ENCODE peak calls at places on chromosomes 11 and 22, in ten cellular contexts. Z is pancreas, E is epithelial cell of esophagus, S is mucosa of descending colon, F is cardiac fibroblast, G is astrocyte of the spinal cord, N is transverse colon, M is BJ, K is lung, D is GM12865. L is an unnamed sample.

GRCh38 chr11:116563028-116563712 is 209.6 kb downstream of the BUD13 start:
- DNase-seq in Z (peak), D (no peak), G (peak), S (peak), N (no peak), M (no peak), K (peak), F (peak), E (no peak), L (no peak)

GRCh38 chr22:36761553-36762240 is 14.2 kb downstream of the IFT27 start:
- DNase-seq in G (no peak), S (no peak), F (no peak), E (no peak), K (no peak), Z (no peak), D (no peak), M (no peak), N (no peak), L (no peak)

GRCh38 chr11:24295360-24295759 is 201.5 kb upstream of the LUZP2 start:
- DNase-seq in M (no peak), E (no peak), D (peak), Z (no peak), N (no peak), G (no peak), S (no peak), K (no peak), F (no peak), L (no peak)

GRCh38 chr11:63667993-63668392 is 3.2 kb downstream of the ATL3 start:
- DNase-seq in D (no peak), M (peak), F (peak), Z (no peak), N (no peak), K (no peak), E (peak), S (no peak), G (peak), L (peak)

GRCh38 chr22:23804781-23805291 is 18.1 kb downstream of the SMARCB1 start:
- DNase-seq in Z (no peak), K (no peak), M (no peak), F (peak), G (no peak), S (no peak), E (no peak), D (no peak), N (no peak), L (no peak)

GRCh38 chr22:24117942-24118341 is 63.3 kb upstream of the SUSD2 start:
- DNase-seq in K (no peak), E (no peak), M (no peak), N (no peak), Z (no peak), F (no peak), S (no peak), D (no peak), G (no peak), L (no peak)

GRCh38 chr11:27296406-27296994 is 66.5 kb downstream of the CCDC34 start:
- DNase-seq in G (peak), M (no peak), F (peak), D (peak), S (peak), N (no peak), Z (no peak), K (no peak), E (peak), L (no peak)

GRCh38 chr11:2860636-2861035 is 24.9 kb downstream of the CDKN1C start:
- DNase-seq in G (peak), D (peak), E (peak), Z (peak), F (peak), N (peak), M (no peak), K (no peak), S (peak), L (peak)

GRCh38 chr11:125348704-125349635 is 147.1 kb downstream of the FEZ1 start:
- DNase-seq in K (no peak), G (peak), F (peak), D (peak), M (no peak), E (peak), N (peak), S (peak), Z (peak), L (no peak)

GRCh38 chr11:33266418-33267215 is 9.4 kb downstream of the HIPK3 start:
- DNase-seq in D (no peak), F (peak), M (no peak), S (no peak), Z (no peak), G (peak), K (no peak), E (no peak), N (no peak), L (no peak)

GRCh38 chr22:20844055-20845037 is 14.3 kb downstream of the PI4KA start:
- DNase-seq in M (no peak), Z (no peak), G (no peak), E (no peak), F (no peak), D (no peak), S (no peak), K (no peak), N (no peak), L (no peak)

GRCh38 chr11:114163231-114163631 is 103.7 kb downstream of the ZBTB16 start:
- DNase-seq in N (no peak), K (no peak), D (no peak), Z (no peak), G (no peak), M (no peak), E (peak), S (no peak), F (peak), L (peak)

GRCh38 chr22:44412136-44412731 is 85.8 kb downstream of the RTL6 start:
- DNase-seq in N (no peak), F (no peak), K (no peak), S (no peak), M (no peak), G (no peak), Z (no peak), E (no peak), D (no peak), L (no peak)

GRCh38 chr22:30247561-30247960 is 1.0 kb upstream of the LIF start:
- DNase-seq in D (no peak), N (no peak), M (no peak), E (no peak), S (no peak), F (no peak), K (no peak), G (no peak), Z (no peak), L (no peak)

GRCh38 chr11:58776891-58777451 is 45.2 kb upstream of the GLYAT start:
- DNase-seq in Z (no peak), D (no peak), G (no peak), F (no peak), K (no peak), N (no peak), M (no peak), E (no peak), S (peak), L (no peak)

GRCh38 chr11:115247404-115247803 is 256.8 kb downstream of the CADM1 start:
- DNase-seq in D (no peak), F (no peak), G (peak), N (no peak), S (no peak), M (peak), K (no peak), Z (no peak), E (no peak), L (no peak)

GRCh38 chr11:44524751-44525171 is 40.7 kb upstream of the CD82 start:
- DNase-seq in S (no peak), G (peak), K (no peak), F (peak), Z (no peak), N (no peak), D (no peak), E (no peak), M (no peak), L (no peak)

GRCh38 chr11:27414644-27415043 is 51.6 kb upstream of the CCDC34 start:
- DNase-seq in F (no peak), K (no peak), E (no peak), M (no peak), S (no peak), D (no peak), G (no peak), Z (no peak), N (no peak), L (no peak)

GRCh38 chr11:121508449-121508848 is 55.7 kb upstream of the SORL1-AS1 start:
- DNase-seq in Z (no peak), S (no peak), M (no peak), E (no peak), D (no peak), K (no peak), N (no peak), G (no peak), F (no peak), L (no peak)

GRCh38 chr11:36037031-36037430 is 93.2 kb downstream of the LDLRAD3 start:
- DNase-seq in M (no peak), K (no peak), E (peak), S (no peak), G (peak), N (no peak), F (peak), Z (peak), D (no peak), L (peak)

GRCh38 chr22:36562261-36562835 is 33.4 kb upstream of the EIF3D start:
- DNase-seq in N (no peak), E (peak), D (no peak), K (no peak), G (peak), Z (no peak), S (no peak), M (no peak), F (peak), L (peak)

GRCh38 chr11:76669901-76670474 is 559 bp downstream of the LRRC32 start:
- DNase-seq in K (no peak), E (no peak), D (no peak), S (peak), G (peak), F (peak), Z (no peak), M (peak), N (no peak), L (peak)

GRCh38 chr11:46497498-46497897 is 96.3 kb downstream of the AMBRA1 start:
- DNase-seq in K (no peak), M (no peak), G (no peak), S (no peak), D (no peak), E (no peak), N (no peak), Z (no peak), F (no peak), L (no peak)

GRCh38 chr22:42500836-42501179 is 18.8 kb downstream of the RRP7A start:
- DNase-seq in E (no peak), M (no peak), D (no peak), K (no peak), G (no peak), F (no peak), Z (no peak), N (no peak), S (peak), L (no peak)
- H3K4me3 ChIP-seq in E (peak), M (peak), D (peak), K (no peak), G (peak), F (peak), Z (peak), N (peak), S (no peak), L (peak)

DNA sequence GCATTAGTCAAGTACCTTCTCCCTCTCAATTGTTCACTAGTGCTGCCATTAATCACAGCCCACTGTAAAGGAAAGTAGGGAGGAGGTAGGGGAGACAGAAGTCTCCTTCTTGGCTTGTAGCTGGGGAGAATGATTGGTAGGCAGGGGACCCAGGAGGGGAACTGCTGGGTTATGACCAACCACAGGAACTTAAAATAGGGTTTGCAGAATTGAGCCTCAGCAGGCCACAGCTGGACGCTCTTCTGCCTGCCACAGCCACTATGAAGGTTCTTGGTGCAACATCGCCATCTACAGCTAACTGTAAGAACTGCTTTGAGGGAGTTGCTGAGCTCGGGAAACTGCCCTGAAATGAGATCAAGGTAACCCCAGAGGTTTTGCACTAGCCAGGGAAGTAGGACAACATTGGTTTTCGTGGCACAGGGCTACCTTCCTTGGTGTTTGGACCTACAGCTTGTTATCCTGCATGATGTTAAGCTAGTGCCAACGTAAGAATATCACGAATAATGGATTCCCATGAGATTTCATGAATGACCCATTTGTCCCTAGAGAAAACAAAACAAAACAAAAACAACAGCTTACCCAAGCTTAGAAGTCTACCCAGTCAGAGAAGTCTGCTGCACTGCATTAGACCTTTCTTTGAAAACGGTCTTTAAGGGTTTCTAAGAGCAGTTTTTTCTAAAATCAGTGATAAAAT is 787.1 kb upstream of the API5 start:
- DNase-seq in D (peak), S (peak), M (peak), K (peak), F (peak), G (peak), E (peak), Z (peak), N (peak), L (peak)
- TF ChIP-seq CTCF in D (peak), S (peak), M (peak), K (peak), F (peak), G (peak), E (peak), Z (peak), N (peak), L (peak)

DNA sequence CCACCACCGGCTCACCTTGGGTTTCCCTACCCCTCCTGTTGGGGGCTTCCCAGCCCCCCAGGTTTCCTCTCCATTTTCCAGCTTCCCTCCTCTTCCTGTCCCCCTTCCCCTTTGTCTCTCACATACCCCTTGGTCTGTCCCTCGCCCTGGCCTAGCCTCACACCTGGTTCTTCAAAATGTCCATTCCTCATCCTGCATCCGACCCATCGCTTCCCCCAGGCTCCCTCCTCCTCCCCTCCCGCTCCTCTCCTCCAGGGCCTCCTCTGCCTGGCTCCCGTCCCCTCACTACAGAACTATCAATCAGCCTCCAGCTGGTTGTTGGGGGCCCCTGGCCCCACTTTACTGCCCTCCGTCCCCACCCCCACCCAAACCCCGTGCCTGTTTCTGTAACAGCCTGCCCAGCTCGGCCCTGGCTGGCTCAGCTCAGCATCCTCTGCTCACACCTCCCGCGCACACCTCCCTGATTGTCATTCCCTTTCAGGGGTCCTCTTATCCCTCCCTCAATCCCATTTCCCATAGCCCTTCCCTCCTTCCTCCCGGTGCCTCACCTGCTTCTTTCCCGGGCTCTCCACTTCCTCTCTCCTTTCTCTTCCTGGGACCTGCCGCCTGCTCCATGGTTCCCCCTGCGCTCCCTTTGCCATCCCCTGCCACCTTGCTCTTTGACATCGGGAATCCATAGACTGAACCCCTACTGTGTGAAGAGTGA is 1.3 kb downstream of the CNIH2 start:
- DNase-seq in N (no peak), K (no peak), E (no peak), Z (no peak), G (no peak), F (no peak), S (no peak), M (no peak), D (no peak), L (no peak)
- H3K4me3 ChIP-seq in N (no peak), K (no peak), E (no peak), Z (no peak), G (no peak), F (no peak), S (no peak), M (no peak), D (no peak), L (no peak)

DNA sequence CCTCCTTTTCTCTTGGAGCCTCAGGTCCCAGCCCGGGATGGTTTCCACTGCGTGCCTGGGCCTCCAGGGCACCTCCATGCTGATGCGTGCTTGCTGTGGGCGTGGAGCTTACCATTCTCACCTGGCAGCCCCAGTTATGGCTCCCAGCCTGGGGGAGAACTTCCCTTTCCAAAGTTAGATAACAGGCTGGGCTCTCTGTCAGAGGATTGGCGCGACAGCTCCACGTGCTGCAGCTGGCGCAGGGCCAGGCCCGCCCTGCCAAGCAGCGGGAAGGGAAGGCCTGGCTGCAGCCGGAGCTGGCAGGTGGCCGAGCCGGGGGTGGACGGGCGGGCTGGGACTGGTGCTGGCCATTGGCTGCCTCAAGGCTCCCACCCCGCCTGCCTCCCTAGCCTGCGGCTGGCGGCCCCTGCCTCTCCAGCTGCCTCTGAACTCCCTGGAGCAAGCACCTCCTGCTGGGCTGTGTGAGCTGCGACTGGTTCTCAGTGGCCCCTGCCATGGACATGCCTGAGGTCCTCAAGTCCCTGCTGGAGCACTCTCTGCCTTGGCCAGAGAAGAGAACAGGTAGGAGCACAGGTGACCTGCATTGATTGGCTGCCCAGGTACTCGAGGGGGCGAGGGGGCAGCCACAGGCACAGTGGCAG is 14.6 kb upstream of the TEF start:
- DNase-seq in G (peak), F (peak), M (peak), K (peak), D (no peak), Z (peak), E (peak), S (peak), N (peak), L (peak)
- TF ChIP-seq CTCF in G (peak), F (peak), M (peak), K (no peak), D (no peak), Z (no peak), E (peak), S (no peak), N (peak), L (peak)

DNA sequence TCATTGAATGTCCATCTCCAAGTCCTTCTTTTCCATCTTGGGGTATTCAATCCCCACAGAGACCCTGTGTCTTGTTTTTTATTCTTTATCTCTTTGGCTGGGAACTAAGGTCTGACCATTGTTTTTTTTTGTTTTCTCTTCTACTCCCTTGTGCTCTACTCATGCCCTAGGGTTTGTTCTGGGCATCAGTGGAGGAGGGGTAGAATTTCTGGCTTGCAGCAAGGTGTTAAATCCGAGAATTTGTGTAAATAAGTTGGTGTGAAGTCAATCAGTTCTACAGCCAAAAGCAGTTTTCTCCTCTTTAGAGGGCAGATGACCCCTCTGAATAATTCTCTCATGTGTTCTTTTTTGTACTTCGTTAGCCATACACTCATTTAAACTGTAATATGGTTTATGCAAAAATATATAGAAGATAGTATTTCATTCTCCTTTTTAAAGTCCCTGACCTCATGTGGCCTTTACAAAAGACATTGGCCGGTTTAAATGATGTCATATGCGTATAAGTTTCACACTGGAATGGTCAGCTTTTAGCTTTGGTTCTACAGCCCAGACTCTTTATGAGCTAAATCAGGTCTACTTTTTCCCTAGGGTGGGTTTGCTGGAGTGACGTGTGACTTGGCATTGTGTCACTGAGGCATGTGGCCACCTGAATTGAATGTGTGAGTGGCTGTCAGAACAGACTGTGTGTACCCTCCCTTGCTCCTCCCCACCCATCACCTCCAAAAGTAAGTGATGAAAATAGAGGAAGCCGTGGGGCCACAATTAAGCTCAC is 10.9 kb downstream of the CECR2 start:
- DNase-seq in K (no peak), Z (no peak), M (no peak), F (no peak), N (no peak), G (no peak), S (no peak), D (no peak), E (no peak), L (no peak)
- H3K4me3 ChIP-seq in K (no peak), Z (no peak), M (no peak), F (no peak), N (no peak), G (no peak), S (no peak), D (no peak), E (no peak), L (no peak)

GRCh38 chr22:34972498-34972897 is 93.5 kb upstream of the ISX start:
- DNase-seq in G (no peak), E (no peak), F (no peak), M (no peak), S (no peak), D (no peak), K (no peak), Z (no peak), N (no peak), L (no peak)

GRCh38 chr22:34971456-34971855 is 94.5 kb upstream of the ISX start:
- DNase-seq in M (no peak), F (no peak), K (no peak), S (no peak), Z (no peak), E (no peak), D (no peak), N (no peak), G (no peak), L (no peak)

DNA sequence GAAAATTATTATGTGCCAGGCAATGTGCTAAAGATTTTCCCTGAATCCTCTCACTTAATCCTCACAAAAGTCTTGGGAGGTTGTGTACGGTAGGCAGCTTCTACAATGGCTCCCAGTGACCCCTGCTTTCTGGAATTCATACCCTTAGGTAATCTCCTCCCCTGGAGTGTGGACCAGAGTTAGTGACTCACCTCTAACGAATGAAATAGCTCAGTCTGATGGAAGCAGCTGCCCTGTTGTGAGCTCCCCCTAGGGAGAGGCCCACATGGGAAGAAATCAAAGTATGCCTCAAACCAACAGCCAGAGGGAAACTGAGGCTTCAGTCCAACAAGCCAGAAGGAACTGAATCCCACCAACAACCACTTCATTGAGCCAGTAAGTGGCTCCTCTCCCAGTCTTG is 99.0 kb upstream of the ISX start:
- DNase-seq in E (peak), M (no peak), S (no peak), Z (no peak), N (no peak), G (no peak), F (no peak), D (no peak), K (no peak), L (no peak)
- TF ChIP-seq CTCF in E (no peak), M (peak), S (no peak), Z (no peak), N (no peak), G (no peak), F (no peak), D (no peak), K (no peak), L (peak)

GRCh38 chr11:118219244-118219643 is 5.6 kb downstream of the JAML start:
- DNase-seq in S (no peak), E (no peak), Z (no peak), G (no peak), K (no peak), M (no peak), F (no peak), D (no peak), N (no peak), L (no peak)
- H3K4me3 ChIP-seq in S (no peak), E (no peak), Z (no peak), G (no peak), K (no peak), M (no peak), F (no peak), D (no peak), N (no peak), L (no peak)

L was measured in foreskin fibroblast.